ENCODE peak calls at places on chromosomes 2 and 18, in six cellular contexts. One of them, this sample, is unnamed.

GRCh38 chr2:29273704-29274611 is 158.7 kb downstream of the CLIP4 start:
- DNase-seq in prostate gland: no peak
- DNase-seq in thoracic aorta: no peak
- DNase-seq in AG10803: no peak
- DNase-seq in testis: no peak
- DNase-seq in uterus: no peak
- DNase-seq in this sample: no peak

GRCh38 chr2:217714268-217714643 is 288.5 kb downstream of the TNS1 start:
- DNase-seq in prostate gland: no peak
- DNase-seq in AG10803: peak; percentile 35
- DNase-seq in testis: peak; percentile 62
- DNase-seq in uterus: no peak
- DNase-seq in thoracic aorta: peak; percentile 23
- DNase-seq in this sample: no peak

GRCh38 chr2:68744517-68744916 is 9.9 kb downstream of the ARHGAP25 start:
- DNase-seq in testis: no peak
- DNase-seq in uterus: no peak
- DNase-seq in prostate gland: no peak
- DNase-seq in AG10803: no peak
- DNase-seq in thoracic aorta: no peak
- DNase-seq in this sample: no peak

GRCh38 chr2:77768508-77768907 is 246.3 kb upstream of the LRRTM4 start:
- DNase-seq in uterus: no peak
- DNase-seq in testis: no peak
- DNase-seq in prostate gland: no peak
- DNase-seq in AG10803: no peak
- DNase-seq in thoracic aorta: no peak
- DNase-seq in this sample: no peak

GRCh38 chr18:11665146-11665545 is 23.9 kb upstream of the GNAL start:
- DNase-seq in testis: no peak
- DNase-seq in prostate gland: no peak
- DNase-seq in uterus: no peak
- DNase-seq in thoracic aorta: no peak
- DNase-seq in AG10803: no peak
- DNase-seq in this sample: no peak

GRCh38 chr2:176769499-176770350 is 442.9 kb upstream of the HNRNPA3 start:
- DNase-seq in uterus: no peak
- DNase-seq in thoracic aorta: no peak
- DNase-seq in prostate gland: no peak
- DNase-seq in testis: no peak
- DNase-seq in AG10803: no peak
- DNase-seq in this sample: no peak

GRCh38 chr2:63053889-63054725 is 3.5 kb downstream of the OTX1 start:
- DNase-seq in uterus: peak; percentile 11
- DNase-seq in thoracic aorta: no peak
- DNase-seq in testis: no peak
- DNase-seq in prostate gland: peak; percentile 3
- DNase-seq in AG10803: no peak
- DNase-seq in this sample: no peak

GRCh38 chr18:77016936-77017335 is 115.6 kb downstream of the MBP start:
- DNase-seq in uterus: no peak
- DNase-seq in prostate gland: no peak
- DNase-seq in testis: no peak
- DNase-seq in thoracic aorta: no peak
- DNase-seq in AG10803: no peak
- DNase-seq in this sample: no peak

GRCh38 chr2:187057466-187057865 is 208.5 kb upstream of the ZSWIM2 start:
- DNase-seq in AG10803: no peak
- DNase-seq in prostate gland: no peak
- DNase-seq in thoracic aorta: no peak
- DNase-seq in uterus: no peak
- DNase-seq in testis: no peak
- DNase-seq in this sample: no peak

GRCh38 chr2:194166818-194167217 is 1490.2 kb upstream of the SLC39A10 start:
- DNase-seq in AG10803: peak; percentile 1
- DNase-seq in testis: peak; percentile 28
- DNase-seq in prostate gland: no peak
- DNase-seq in uterus: no peak
- DNase-seq in thoracic aorta: no peak
- DNase-seq in this sample: no peak

GRCh38 chr2:239813261-239814135 is 211.6 kb downstream of the NDUFA10 start:
- DNase-seq in AG10803: no peak
- DNase-seq in testis: peak; percentile 20
- DNase-seq in prostate gland: no peak
- DNase-seq in thoracic aorta: no peak
- DNase-seq in uterus: peak; percentile 27
- DNase-seq in this sample: no peak

GRCh38 chr2:80252294-80252986 is 52.1 kb downstream of the LRRTM1 start:
- DNase-seq in AG10803: no peak
- DNase-seq in uterus: no peak
- DNase-seq in thoracic aorta: no peak
- DNase-seq in testis: no peak
- DNase-seq in prostate gland: no peak
- DNase-seq in this sample: no peak

GRCh38 chr18:76538846-76539245 is 43.8 kb upstream of the ZNF516 start:
- DNase-seq in AG10803: no peak
- DNase-seq in uterus: no peak
- DNase-seq in thoracic aorta: no peak
- DNase-seq in prostate gland: no peak
- DNase-seq in testis: no peak
- DNase-seq in this sample: no peak

GRCh38 chr2:96655491-96655973 is 13.0 kb downstream of the FER1L5 start:
- DNase-seq in AG10803: no peak
- DNase-seq in thoracic aorta: no peak
- DNase-seq in testis: no peak
- DNase-seq in prostate gland: no peak
- DNase-seq in uterus: no peak
- DNase-seq in this sample: no peak

GRCh38 chr18:32072321-32072720 is 19.4 kb upstream of the RNF138 start:
- DNase-seq in testis: no peak
- DNase-seq in AG10803: no peak
- DNase-seq in uterus: no peak
- DNase-seq in thoracic aorta: no peak
- DNase-seq in prostate gland: no peak
- DNase-seq in this sample: no peak

GRCh38 chr2:230938516-230939065 is 13.5 kb upstream of the GPR55 start:
- DNase-seq in uterus: no peak
- DNase-seq in thoracic aorta: no peak
- DNase-seq in testis: no peak
- DNase-seq in AG10803: no peak
- DNase-seq in prostate gland: no peak
- DNase-seq in this sample: no peak

GRCh38 chr2:199485732-199486335 is 28.1 kb upstream of the SATB2 start:
- DNase-seq in testis: peak; percentile 79
- DNase-seq in uterus: no peak
- DNase-seq in prostate gland: peak; percentile 42
- DNase-seq in AG10803: peak; percentile 64
- DNase-seq in thoracic aorta: no peak
- DNase-seq in this sample: no peak

GRCh38 chr2:147913701-147914480 is 69.1 kb downstream of the ACVR2A start:
- DNase-seq in uterus: no peak
- DNase-seq in prostate gland: no peak
- DNase-seq in testis: no peak
- DNase-seq in AG10803: peak; percentile 7
- DNase-seq in thoracic aorta: no peak
- DNase-seq in this sample: no peak

GRCh38 chr18:24408496-24408895 is 10.9 kb upstream of the OSBPL1A start:
- DNase-seq in thoracic aorta: no peak
- DNase-seq in uterus: no peak
- DNase-seq in prostate gland: no peak
- DNase-seq in testis: no peak
- DNase-seq in AG10803: no peak
- DNase-seq in this sample: no peak

GRCh38 chr2:220705678-220706077 is 866.4 kb downstream of the EPHA4 start:
- DNase-seq in AG10803: no peak
- DNase-seq in thoracic aorta: no peak
- DNase-seq in prostate gland: no peak
- DNase-seq in uterus: no peak
- DNase-seq in testis: no peak
- DNase-seq in this sample: no peak

GRCh38 chr2:11692966-11693521 is 23.0 kb upstream of the NTSR2 start:
- DNase-seq in AG10803: peak; percentile 53
- DNase-seq in uterus: peak; percentile 68
- DNase-seq in testis: peak; percentile 75
- DNase-seq in prostate gland: peak; percentile 67
- DNase-seq in thoracic aorta: no peak
- DNase-seq in this sample: peak; percentile 25

GRCh38 chr18:29712785-29713184 is 1329.8 kb downstream of the DSC3 start:
- DNase-seq in uterus: no peak
- DNase-seq in thoracic aorta: no peak
- DNase-seq in AG10803: no peak
- DNase-seq in testis: no peak
- DNase-seq in prostate gland: no peak
- DNase-seq in this sample: no peak

GRCh38 chr2:240236217-240237111 is 96.0 kb upstream of the OTOS start:
- DNase-seq in prostate gland: no peak
- DNase-seq in AG10803: no peak
- DNase-seq in uterus: no peak
- DNase-seq in testis: peak; percentile 63
- DNase-seq in thoracic aorta: no peak
- DNase-seq in this sample: peak; percentile 10

GRCh38 chr2:173631123-173631450 is 276.4 kb downstream of the CDCA7 start:
- DNase-seq in testis: no peak
- DNase-seq in uterus: peak; percentile 30
- DNase-seq in prostate gland: no peak
- DNase-seq in AG10803: peak; percentile 26
- DNase-seq in thoracic aorta: no peak
- DNase-seq in this sample: no peak

GRCh38 chr2:26696352-26696816 is 3.9 kb downstream of the KCNK3 start:
- DNase-seq in thoracic aorta: peak; percentile 25
- DNase-seq in testis: no peak
- DNase-seq in prostate gland: no peak
- DNase-seq in AG10803: peak; percentile 56
- DNase-seq in uterus: no peak
- DNase-seq in this sample: no peak

GRCh38 chr2:136025057-136025973 is 39.9 kb upstream of the DARS1 start:
- DNase-seq in prostate gland: peak; percentile 74
- DNase-seq in testis: peak; percentile 84
- DNase-seq in uterus: peak; percentile 40
- DNase-seq in thoracic aorta: no peak
- DNase-seq in AG10803: peak; percentile 42
- DNase-seq in this sample: peak; percentile 21

GRCh38 chr2:159380676-159381239 is 94.3 kb upstream of the WDSUB1 start:
- DNase-seq in testis: no peak
- DNase-seq in AG10803: no peak
- DNase-seq in uterus: no peak
- DNase-seq in thoracic aorta: no peak
- DNase-seq in prostate gland: no peak
- DNase-seq in this sample: no peak

GRCh38 chr2:159382447-159383028 is 96.0 kb upstream of the WDSUB1 start:
- DNase-seq in AG10803: no peak
- DNase-seq in uterus: no peak
- DNase-seq in prostate gland: no peak
- DNase-seq in testis: no peak
- DNase-seq in thoracic aorta: no peak
- DNase-seq in this sample: no peak

GRCh38 chr2:159379181-159379580 is 92.7 kb upstream of the WDSUB1 start:
- DNase-seq in thoracic aorta: no peak
- DNase-seq in prostate gland: no peak
- DNase-seq in uterus: no peak
- DNase-seq in AG10803: no peak
- DNase-seq in testis: no peak
- DNase-seq in this sample: no peak

GRCh38 chr2:159381574-159381973 is 95.1 kb upstream of the WDSUB1 start:
- DNase-seq in testis: no peak
- DNase-seq in uterus: no peak
- DNase-seq in prostate gland: no peak
- DNase-seq in AG10803: no peak
- DNase-seq in thoracic aorta: no peak
- DNase-seq in this sample: no peak
- TF ChIP-seq CTCF in testis: no peak
- TF ChIP-seq CTCF in uterus: no peak
- TF ChIP-seq CTCF in prostate gland: no peak
- TF ChIP-seq CTCF in AG10803: no peak
- TF ChIP-seq CTCF in thoracic aorta: no peak
- TF ChIP-seq CTCF in this sample: no peak

DNA sequence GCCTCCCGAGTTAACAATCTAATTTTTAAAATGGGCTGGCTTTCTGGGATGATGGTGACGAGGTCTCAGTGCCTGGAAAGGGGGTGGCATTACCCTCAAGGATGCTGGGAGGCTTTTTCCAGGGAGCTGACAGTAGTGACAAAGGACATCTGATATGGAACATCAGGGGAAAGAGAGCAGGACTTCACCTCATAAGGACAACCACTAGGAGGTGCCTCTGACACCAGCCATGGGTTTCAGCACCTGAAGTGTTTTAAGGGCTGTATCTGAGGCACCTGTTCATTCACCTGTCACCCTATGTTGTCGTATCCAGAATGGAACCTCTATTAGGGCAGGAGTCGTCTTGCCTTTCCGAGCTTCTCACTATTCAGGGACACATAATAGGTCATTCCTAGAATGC is 10.8 kb downstream of the IL36B start:
- DNase-seq in prostate gland: no peak
- DNase-seq in AG10803: no peak
- DNase-seq in testis: no peak
- DNase-seq in uterus: no peak
- DNase-seq in thoracic aorta: no peak
- DNase-seq in this sample: no peak
- TF ChIP-seq CTCF in prostate gland: no peak
- TF ChIP-seq CTCF in AG10803: no peak
- TF ChIP-seq CTCF in testis: no peak
- TF ChIP-seq CTCF in uterus: no peak
- TF ChIP-seq CTCF in thoracic aorta: no peak
- TF ChIP-seq CTCF in this sample: no peak

GRCh38 chr2:215866594-215866993 is 146.8 kb downstream of the MREG start:
- DNase-seq in thoracic aorta: no peak
- DNase-seq in prostate gland: no peak
- DNase-seq in testis: no peak
- DNase-seq in uterus: no peak
- DNase-seq in AG10803: no peak
- DNase-seq in this sample: no peak

GRCh38 chr2:215868886-215869285 is 144.5 kb downstream of the MREG start:
- DNase-seq in testis: no peak
- DNase-seq in AG10803: no peak
- DNase-seq in prostate gland: no peak
- DNase-seq in thoracic aorta: no peak
- DNase-seq in uterus: no peak
- DNase-seq in this sample: no peak

GRCh38 chr2:215870088-215870490 is 143.3 kb downstream of the MREG start:
- DNase-seq in prostate gland: no peak
- DNase-seq in testis: no peak
- DNase-seq in AG10803: peak; percentile 92
- DNase-seq in thoracic aorta: no peak
- DNase-seq in uterus: no peak
- DNase-seq in this sample: no peak

GRCh38 chr2:215874418-215874817 is 138.9 kb downstream of the MREG start:
- DNase-seq in prostate gland: no peak
- DNase-seq in uterus: no peak
- DNase-seq in thoracic aorta: no peak
- DNase-seq in testis: no peak
- DNase-seq in AG10803: peak; percentile 27
- DNase-seq in this sample: no peak

GRCh38 chr2:215870986-215871385 is 142.4 kb downstream of the MREG start:
- DNase-seq in uterus: no peak
- DNase-seq in thoracic aorta: no peak
- DNase-seq in AG10803: no peak
- DNase-seq in testis: no peak
- DNase-seq in prostate gland: no peak
- DNase-seq in this sample: no peak
- TF ChIP-seq CTCF in uterus: no peak
- TF ChIP-seq CTCF in thoracic aorta: no peak
- TF ChIP-seq CTCF in AG10803: peak; percentile 19
- TF ChIP-seq CTCF in testis: no peak
- TF ChIP-seq CTCF in prostate gland: no peak
- TF ChIP-seq CTCF in this sample: no peak

GRCh38 chr2:84478867-84479266 is 19.8 kb upstream of the SUCLG1 start:
- DNase-seq in thoracic aorta: no peak
- DNase-seq in AG10803: no peak
- DNase-seq in uterus: no peak
- DNase-seq in prostate gland: no peak
- DNase-seq in testis: no peak
- DNase-seq in this sample: no peak
- TF ChIP-seq CTCF in thoracic aorta: no peak
- TF ChIP-seq CTCF in AG10803: no peak
- TF ChIP-seq CTCF in uterus: no peak
- TF ChIP-seq CTCF in prostate gland: no peak
- TF ChIP-seq CTCF in testis: no peak
- TF ChIP-seq CTCF in this sample: no peak